ENCODE peak calls at places on chromosome 4, in six cellular contexts. E is SJSA1; F is iris pigment epithelial cell; J is CD8-positive, alpha-beta memory T cell; T is activated CD4-positive, alpha-beta T cell treated with anti-CD3 and anti-CD28 coated beads, Interleukin-2, amount 10 ng/mL, durations not matched to agents 7 days and 5 days; L is stimulated activated CD8-positive, alpha-beta memory T cell treated with anti-CD3 and anti-CD28 coated beads, Interleukin-4, amount 100 ng/mL, for 24 hours. Z is an unnamed sample.

GRCh38 chr4:23920716-23921446 is 31.0 kb upstream of the PPARGC1A start:
- DNase-seq in T (no peak), L (no peak), J (no peak), E (no peak), F (no peak), Z (no peak)

GRCh38 chr4:185203380-185204237 is at the start of gene CFAP97:
- DNase-seq in J (peak), E (peak), F (peak), L (peak), T (peak), Z (peak)

GRCh38 chr4:76831475-76832390 is 66.2 kb downstream of the SOWAHB start:
- DNase-seq in F (peak), E (peak), J (no peak), T (no peak), L (no peak), Z (no peak)

GRCh38 chr4:152935138-152935537 is 985 bp upstream of the FHDC1 start:
- DNase-seq in L (no peak), E (no peak), J (no peak), F (no peak), T (peak), Z (no peak)

GRCh38 chr4:112747035-112747434 is 110.1 kb downstream of the LARP7 start:
- DNase-seq in F (no peak), J (no peak), L (no peak), T (no peak), E (peak), Z (no peak)

GRCh38 chr4:76909711-76910110 is 11.8 kb upstream of the SOWAHB start:
- DNase-seq in J (no peak), T (no peak), E (no peak), L (no peak), F (no peak), Z (no peak)

GRCh38 chr4:118757761-118758213 is 72.6 kb downstream of the METTL14 start:
- DNase-seq in E (no peak), L (no peak), T (no peak), J (no peak), F (peak), Z (no peak)

GRCh38 chr4:84578540-84579409 is 4.2 kb upstream of the CDS1 start:
- DNase-seq in E (peak), L (no peak), J (no peak), T (no peak), F (peak), Z (no peak)

GRCh38 chr4:168541608-168541953 is 44.7 kb downstream of the PALLD start:
- DNase-seq in L (no peak), F (peak), E (peak), T (no peak), J (no peak), Z (no peak)

GRCh38 chr4:89247951-89248350 is 59.6 kb downstream of the GPRIN3 start:
- DNase-seq in F (no peak), L (no peak), J (no peak), E (no peak), T (no peak), Z (no peak)

GRCh38 chr4:7282094-7282370 is 89.7 kb downstream of the SORCS2 start:
- DNase-seq in F (no peak), L (no peak), T (no peak), E (no peak), J (no peak), Z (no peak)

GRCh38 chr4:38368612-38369011 is 295.4 kb upstream of the KLF3 start:
- DNase-seq in E (peak), F (peak), L (no peak), T (no peak), J (no peak), Z (no peak)

GRCh38 chr4:178322524-178323183 is 880.4 kb upstream of the AGA start:
- DNase-seq in L (no peak), F (no peak), J (no peak), E (no peak), T (no peak), Z (no peak)

GRCh38 chr4:17597517-17597916 is 16.9 kb upstream of the MED28 start:
- DNase-seq in J (no peak), E (no peak), F (peak), T (no peak), L (no peak), Z (no peak)

GRCh38 chr4:84691170-84691691 is 108.3 kb downstream of the CDS1 start:
- DNase-seq in E (peak), L (no peak), J (no peak), T (no peak), F (peak), Z (no peak)

GRCh38 chr4:15717647-15718416 is 15.0 kb downstream of the BST1 start:
- DNase-seq in L (no peak), T (no peak), E (no peak), F (no peak), J (no peak), Z (no peak)

GRCh38 chr4:158253350-158253980 is 43.2 kb downstream of the TMEM144 start:
- DNase-seq in E (peak), L (peak), T (peak), J (no peak), F (peak), Z (no peak)

GRCh38 chr4:78732332-78733104 is 43.6 kb upstream of the BMP2K start:
- DNase-seq in J (no peak), F (no peak), T (no peak), E (no peak), L (no peak), Z (no peak)

GRCh38 chr4:38322709-38323108 is 341.3 kb upstream of the KLF3 start:
- DNase-seq in J (no peak), T (no peak), F (peak), L (no peak), E (peak), Z (no peak)

GRCh38 chr4:47824844-47825243 is 13.0 kb downstream of the CORIN start:
- DNase-seq in L (no peak), E (no peak), F (no peak), J (no peak), T (no peak), Z (no peak)

GRCh38 chr4:123632646-123633045 is 236.1 kb downstream of the SPRY1 start:
- DNase-seq in L (no peak), T (no peak), E (peak), J (no peak), F (no peak), Z (no peak)

GRCh38 chr4:1478766-1479355 is 72.6 kb upstream of the NKX1-1 start:
- DNase-seq in T (no peak), F (no peak), L (no peak), E (no peak), J (no peak), Z (no peak)

GRCh38 chr4:141406237-141406636 is 185.5 kb downstream of the ZNF330 start:
- DNase-seq in E (no peak), T (no peak), J (no peak), L (no peak), F (no peak), Z (no peak)

GRCh38 chr4:6044805-6045204 is 26.6 kb upstream of the C4orf50 start:
- DNase-seq in J (no peak), E (no peak), T (no peak), L (no peak), F (no peak), Z (no peak)

GRCh38 chr4:183628189-183628588 is 30.8 kb downstream of the RWDD4 start:
- DNase-seq in E (no peak), J (no peak), L (no peak), F (no peak), T (no peak), Z (no peak)

GRCh38 chr4:128570380-128570779 is 239.1 kb upstream of the JADE1 start:
- DNase-seq in L (no peak), F (peak), J (no peak), T (no peak), E (no peak), Z (no peak)

GRCh38 chr4:139872274-139872673 is 206.7 kb downstream of the MGST2 start:
- DNase-seq in F (peak), J (no peak), T (no peak), E (peak), L (no peak), Z (peak)

GRCh38 chr4:40295572-40295971 is 39.6 kb upstream of the CHRNA9 start:
- DNase-seq in F (no peak), E (no peak), T (no peak), L (no peak), J (no peak), Z (no peak)

GRCh38 chr4:25160714-25161598 is 707 bp upstream of the SEPSECS start:
- DNase-seq in J (no peak), T (no peak), L (no peak), F (peak), E (peak), Z (no peak)

GRCh38 chr4:99518883-99519282 is 8.1 kb downstream of the C4orf17 start:
- DNase-seq in L (no peak), J (no peak), F (no peak), E (no peak), T (no peak), Z (no peak)

GRCh38 chr4:136203199-136203598 is 1329.1 kb downstream of the PCDH18 start:
- DNase-seq in J (no peak), L (no peak), E (no peak), F (no peak), T (no peak), Z (no peak)

GRCh38 chr4:83250666-83251065 is 33.9 kb downstream of the COQ2 start:
- DNase-seq in L (no peak), F (no peak), T (no peak), J (no peak), E (no peak), Z (no peak)

GRCh38 chr4:135144498-135144897 is 942.9 kb upstream of the PABPC4L start:
- DNase-seq in F (no peak), T (no peak), J (no peak), L (no peak), E (no peak), Z (no peak)

GRCh38 chr4:123622572-123622971 is 226.0 kb downstream of the SPRY1 start:
- DNase-seq in L (no peak), T (no peak), E (no peak), J (no peak), F (no peak), Z (no peak)

GRCh38 chr4:60757986-60758385 is 442.1 kb upstream of the ADGRL3 start:
- DNase-seq in F (peak), L (no peak), J (no peak), T (no peak), E (peak), Z (no peak)

Z was measured in NK-92 treated with Interleukin-12 subunit alpha and Interleukin-12 subunit beta, amount 100 ng/mL, for 24 hours.